ENCODE peak calls at places on chromosomes 12 and 14, in nine cellular contexts. W, U, M, C, E, A, P, L and G are unnamed samples.

GRCh38 chr12:535396-535795 is 75.7 kb downstream of the B4GALNT3 start:
- DNase-seq in W (no peak), U (no peak), M (no peak), C (no peak), E (no peak), A (no peak), P (no peak), L (no peak), G (no peak)

GRCh38 chr14:49545716-49546115 is 40.5 kb downstream of the RPS29 start:
- DNase-seq in W (no peak), U (no peak), M (no peak), C (no peak), E (no peak), A (no peak), P (no peak), L (no peak), G (no peak)

GRCh38 chr14:104425171-104425681 is 154.3 kb upstream of the C14orf180 start:
- DNase-seq in W (no peak), U (no peak), M (peak), C (no peak), E (no peak), A (no peak), P (no peak), L (no peak), G (no peak)

GRCh38 chr14:106185837-106186233 is 659.5 kb downstream of the TMEM121 start:
- DNase-seq in W (no peak), U (no peak), M (no peak), C (no peak), E (no peak), A (no peak), P (no peak), L (no peak), G (no peak)

GRCh38 chr12:132723764-132724140 is 13.1 kb downstream of the PGAM5 start:
- DNase-seq in W (no peak), U (peak), M (no peak), C (peak), E (no peak), A (no peak), P (no peak), L (no peak), G (no peak)

GRCh38 chr14:79204591-79204990 is 1006.7 kb downstream of the DIO2 start:
- DNase-seq in W (no peak), U (no peak), M (no peak), C (no peak), E (no peak), A (no peak), P (no peak), L (no peak), G (no peak)

GRCh38 chr12:68557011-68557715 is 53.5 kb upstream of the RAP1B start:
- DNase-seq in W (no peak), U (peak), M (no peak), C (peak), E (no peak), A (peak), P (no peak), L (no peak), G (no peak)

GRCh38 chr12:117155278-117156060 is 34.8 kb downstream of the FBXO21 start:
- DNase-seq in W (peak), U (peak), M (no peak), C (peak), E (peak), A (no peak), P (peak), L (peak), G (peak)

GRCh38 chr14:86057018-86057667 is 527.2 kb downstream of the FLRT2 start:
- DNase-seq in W (no peak), U (peak), M (no peak), C (peak), E (no peak), A (no peak), P (no peak), L (no peak), G (no peak)

GRCh38 chr14:90531497-90531896 is 134.7 kb downstream of the CALM1 start:
- DNase-seq in W (no peak), U (no peak), M (no peak), C (no peak), E (no peak), A (no peak), P (no peak), L (no peak), G (no peak)

GRCh38 chr12:91127751-91128150 is 16.5 kb upstream of the LUM start:
- DNase-seq in W (no peak), U (peak), M (no peak), C (peak), E (no peak), A (no peak), P (no peak), L (no peak), G (no peak)

GRCh38 chr14:49250517-49250916 is 335.7 kb downstream of the RPS29 start:
- DNase-seq in W (no peak), U (no peak), M (no peak), C (no peak), E (no peak), A (no peak), P (no peak), L (no peak), G (no peak)

DNA sequence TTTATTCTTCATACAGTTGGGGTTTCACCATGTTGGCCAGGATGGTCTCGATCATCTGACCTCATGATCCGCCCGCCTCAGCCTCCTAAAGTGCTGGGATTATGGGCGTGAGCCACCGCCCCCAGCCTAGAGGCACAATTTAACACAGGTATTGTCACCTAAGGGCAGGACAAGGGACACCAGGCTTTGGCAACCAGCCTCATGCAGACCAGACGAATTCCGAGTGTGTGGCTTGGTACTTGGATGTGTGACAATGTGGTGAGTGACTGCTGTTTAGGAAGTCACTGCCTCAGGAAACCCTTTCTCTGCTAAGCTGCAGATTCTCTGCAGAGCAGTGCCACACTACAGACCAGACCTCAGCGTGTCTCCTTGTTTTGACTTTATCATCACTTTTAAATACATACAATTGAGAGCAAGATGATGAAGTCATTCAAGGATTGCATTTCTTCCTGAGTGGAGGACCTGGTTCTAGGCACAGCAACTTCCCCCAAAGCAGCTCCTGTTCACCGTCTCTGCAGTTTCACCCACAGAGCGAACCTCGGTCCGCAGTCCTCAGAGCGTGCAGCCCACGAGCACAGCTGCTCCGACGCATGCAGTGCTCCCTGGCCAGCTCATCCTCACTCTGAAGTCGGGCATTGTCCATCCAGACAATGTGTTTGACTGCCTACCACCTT is 235.1 kb downstream of the CHST11 start:
- DNase-seq in W (no peak), U (no peak), M (no peak), C (no peak), E (no peak), A (no peak), P (no peak), L (no peak), G (no peak)
- H3K4me3 ChIP-seq in W (no peak), U (no peak), M (no peak), C (no peak), E (no peak), A (no peak), P (no peak), L (no peak), G (no peak)

GRCh38 chr12:4734625-4735196 is 14.5 kb downstream of the GALNT8 start:
- DNase-seq in W (no peak), U (no peak), M (no peak), C (no peak), E (no peak), A (no peak), P (no peak), L (no peak), G (no peak)

GRCh38 chr12:4738541-4738940 is 18.3 kb downstream of the GALNT8 start:
- DNase-seq in W (no peak), U (no peak), M (no peak), C (no peak), E (no peak), A (no peak), P (no peak), L (no peak), G (no peak)

GRCh38 chr12:4736048-4736447 is 15.8 kb downstream of the GALNT8 start:
- DNase-seq in W (no peak), U (no peak), M (no peak), C (no peak), E (no peak), A (no peak), P (no peak), L (no peak), G (no peak)
- H3K4me3 ChIP-seq in W (no peak), U (no peak), M (no peak), C (no peak), E (no peak), A (no peak), P (no peak), L (no peak), G (no peak)

DNA sequence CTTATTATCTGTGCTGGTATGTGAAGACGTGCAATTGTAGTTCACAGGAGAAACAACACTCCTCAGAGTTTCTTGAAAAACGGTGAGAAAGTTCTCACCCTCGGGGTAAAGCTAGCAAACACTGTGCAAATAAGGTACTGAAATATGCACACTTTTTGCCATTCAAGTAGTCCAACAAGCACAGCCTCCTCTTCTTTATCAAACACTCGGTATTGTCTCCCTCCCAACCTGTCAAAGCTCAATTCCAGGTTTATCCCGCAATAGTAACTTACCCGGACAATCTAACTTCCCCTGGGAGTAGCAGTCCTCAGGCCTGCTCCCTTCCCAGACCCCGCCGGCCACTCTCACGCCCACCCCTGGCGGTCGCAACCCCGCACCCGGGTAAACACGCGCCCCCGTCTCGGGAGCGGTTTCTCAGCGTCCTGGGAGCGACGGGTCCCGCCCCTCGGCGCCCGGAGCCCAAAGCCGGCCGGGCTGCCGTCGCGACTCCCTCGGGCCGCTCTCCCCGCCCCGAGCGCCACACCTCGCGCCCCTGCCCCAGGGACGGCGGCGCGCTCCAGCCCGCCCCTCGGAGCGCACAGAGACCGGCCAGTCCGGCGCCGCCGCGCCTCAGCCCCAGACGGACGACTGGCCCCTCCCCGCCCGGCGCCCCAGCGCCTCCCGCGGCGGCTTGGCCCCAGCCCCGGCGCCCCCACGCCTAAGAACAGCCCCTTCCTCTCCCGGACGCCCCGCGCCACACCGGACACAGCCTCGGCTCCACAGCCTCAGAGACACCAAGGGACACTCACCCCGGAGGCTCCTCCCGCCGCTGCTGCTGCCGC is 594 bp downstream of the BTBD7 start:
- DNase-seq in W (peak), U (peak), M (peak), C (peak), E (peak), A (no peak), P (peak), L (no peak), G (no peak)
- H3K4me3 ChIP-seq in W (peak), U (peak), M (peak), C (peak), E (peak), A (peak), P (peak), L (peak), G (peak)

GRCh38 chr12:53336137-53336785 is at the start of gene SP7:
- DNase-seq in W (peak), U (no peak), M (no peak), C (no peak), E (no peak), A (no peak), P (no peak), L (no peak), G (no peak)
- H3K4me3 ChIP-seq in W (no peak), U (no peak), M (no peak), C (no peak), E (no peak), A (no peak), P (no peak), L (no peak), G (no peak)

DNA sequence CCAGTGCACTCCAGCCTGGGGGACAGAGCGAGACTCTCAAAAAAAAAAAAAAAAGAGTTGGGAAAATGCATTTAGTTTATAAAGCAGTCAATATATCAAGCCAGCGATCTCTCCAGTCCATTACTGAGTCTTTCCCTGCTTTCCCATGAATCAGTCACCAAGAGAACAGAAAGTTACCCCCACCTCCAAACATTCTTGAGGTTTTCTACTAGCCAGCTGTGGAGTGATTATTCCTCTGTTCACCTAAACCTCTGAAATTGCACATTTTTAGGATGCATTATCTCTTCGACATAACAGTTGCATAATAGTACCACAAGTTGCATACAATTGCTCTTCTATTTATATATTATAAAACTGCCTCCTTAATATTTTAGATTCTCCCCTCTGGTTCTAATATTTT is 134.8 kb upstream of the DIO3 start:
- DNase-seq in W (no peak), U (no peak), M (no peak), C (no peak), E (no peak), A (no peak), P (no peak), L (no peak), G (no peak)
- H3K4me3 ChIP-seq in W (no peak), U (no peak), M (no peak), C (no peak), E (no peak), A (no peak), P (no peak), L (no peak), G (no peak)